ENCODE peak calls at places on chromosomes 1 and 21, in eight cellular contexts. P is psoas muscle; N is vagina; H is CD8-positive, alpha-beta T cell; S is AG04450; Y is AG09309; W is mesendoderm; V is lung. J is an unnamed sample.

GRCh38 chr1:245298781-245299180 is 144.0 kb downstream of the KIF26B start:
- DNase-seq in P (no peak), N (peak), H (no peak), S (peak), Y (peak), W (no peak), V (no peak), J (peak)

GRCh38 chr1:171188388-171189266 is 3.5 kb downstream of the FMO2 start:
- DNase-seq in P (peak), N (no peak), H (peak), S (peak), Y (peak), W (peak), V (peak), J (peak)

GRCh38 chr21:43645414-43645891 is 13.8 kb downstream of the HSF2BP start:
- DNase-seq in P (no peak), N (no peak), H (no peak), S (peak), Y (peak), W (peak), V (peak), J (peak)

GRCh38 chr1:1594602-1594981 is 5.3 kb downstream of the FNDC10 start:
- DNase-seq in P (no peak), N (no peak), H (no peak), S (no peak), Y (no peak), W (no peak), V (no peak), J (no peak)

GRCh38 chr1:209879539-209879938 is 51.8 kb downstream of the UTP25 start:
- DNase-seq in P (no peak), N (peak), H (no peak), S (no peak), Y (no peak), W (no peak), V (no peak), J (no peak)

GRCh38 chr1:99264201-99265021 is at the start of gene PLPPR4:
- DNase-seq in P (peak), N (no peak), H (no peak), S (no peak), Y (no peak), W (peak), V (peak), J (no peak)

GRCh38 chr1:28417441-28418277 is 48.1 kb downstream of the PHACTR4 start:
- DNase-seq in P (no peak), N (no peak), H (no peak), S (no peak), Y (peak), W (no peak), V (no peak), J (no peak)

GRCh38 chr21:34279883-34280282 is 83.9 kb upstream of the KCNE2 start:
- DNase-seq in P (no peak), N (no peak), H (no peak), S (no peak), Y (no peak), W (no peak), V (no peak), J (no peak)

GRCh38 chr21:46355161-46356004 is 31.4 kb downstream of the PCNT start:
- DNase-seq in P (peak), N (no peak), H (peak), S (no peak), Y (no peak), W (no peak), V (no peak), J (no peak)

GRCh38 chr1:209218113-209218512 is 365.4 kb upstream of the CAMK1G start:
- DNase-seq in P (no peak), N (no peak), H (no peak), S (no peak), Y (no peak), W (no peak), V (no peak), J (no peak)

GRCh38 chr1:232974971-232975370 is 24.6 kb downstream of the NTPCR start:
- DNase-seq in P (no peak), N (no peak), H (no peak), S (no peak), Y (no peak), W (no peak), V (no peak), J (no peak)

GRCh38 chr1:3174487-3175247 is 105.7 kb downstream of the PRDM16 start:
- DNase-seq in P (peak), N (no peak), H (no peak), S (no peak), Y (peak), W (no peak), V (peak), J (no peak)

GRCh38 chr1:107590895-107591622 is 373.9 kb downstream of the VAV3 start:
- DNase-seq in P (no peak), N (no peak), H (no peak), S (no peak), Y (no peak), W (no peak), V (no peak), J (no peak)

GRCh38 chr1:156090822-156091188 is 8.5 kb upstream of the MEX3A start:
- DNase-seq in P (peak), N (no peak), H (peak), S (peak), Y (no peak), W (peak), V (peak), J (no peak)

GRCh38 chr1:19643113-19643512 is 998 bp upstream of the NBL1 start:
- DNase-seq in P (no peak), N (no peak), H (no peak), S (no peak), Y (no peak), W (no peak), V (no peak), J (no peak)

GRCh38 chr1:213268221-213268620 is 217.2 kb downstream of the RPS6KC1 start:
- DNase-seq in P (no peak), N (no peak), H (no peak), S (no peak), Y (no peak), W (no peak), V (no peak), J (no peak)

GRCh38 chr1:156648951-156649350 is 7.0 kb downstream of the BCAN start:
- DNase-seq in P (no peak), N (no peak), H (no peak), S (no peak), Y (no peak), W (peak), V (no peak), J (no peak)

GRCh38 chr1:208309771-208310170 is 65.6 kb upstream of the PLXNA2 start:
- DNase-seq in P (no peak), N (no peak), H (no peak), S (no peak), Y (no peak), W (no peak), V (no peak), J (no peak)

GRCh38 chr1:26336477-26337205 is 17.3 kb downstream of the CRYBG2 start:
- DNase-seq in P (peak), N (no peak), H (peak), S (no peak), Y (no peak), W (peak), V (peak), J (no peak)

GRCh38 chr1:19725606-19726005 is 60.9 kb downstream of the HTR6 start:
- DNase-seq in P (no peak), N (no peak), H (no peak), S (no peak), Y (no peak), W (no peak), V (no peak), J (no peak)

GRCh38 chr1:24364605-24364974 is 45.4 kb downstream of the GRHL3 start:
- DNase-seq in P (no peak), N (no peak), H (no peak), S (no peak), Y (no peak), W (no peak), V (no peak), J (no peak)

GRCh38 chr1:7885513-7886298 is 32.8 kb upstream of the UTS2 start:
- DNase-seq in P (peak), N (no peak), H (no peak), S (no peak), Y (no peak), W (peak), V (peak), J (no peak)

GRCh38 chr1:189429610-189430009 is 1048.1 kb downstream of the BRINP3 start:
- DNase-seq in P (no peak), N (no peak), H (no peak), S (peak), Y (no peak), W (peak), V (no peak), J (no peak)

GRCh38 chr1:15489052-15489736 is 13.3 kb downstream of the CELA2B start:
- DNase-seq in P (no peak), N (no peak), H (no peak), S (no peak), Y (no peak), W (no peak), V (no peak), J (no peak)

GRCh38 chr1:45275054-45275453 is 51.6 kb upstream of the HPDL start:
- DNase-seq in P (no peak), N (no peak), H (no peak), S (no peak), Y (no peak), W (peak), V (no peak), J (no peak)

GRCh38 chr1:31987231-31987630 is 26.4 kb upstream of the KHDRBS1 start:
- DNase-seq in P (no peak), N (no peak), H (no peak), S (no peak), Y (no peak), W (peak), V (no peak), J (no peak)

GRCh38 chr1:78726686-78727085 is 77.1 kb downstream of the IFI44 start:
- DNase-seq in P (no peak), N (no peak), H (no peak), S (no peak), Y (no peak), W (no peak), V (no peak), J (no peak)

GRCh38 chr1:44801491-44802305 is 1.5 kb downstream of the PLK3 start:
- DNase-seq in P (peak), N (no peak), H (no peak), S (no peak), Y (no peak), W (no peak), V (no peak), J (no peak)

GRCh38 chr1:46114925-46115603 is 17.4 kb downstream of the PIK3R3 start:
- DNase-seq in P (no peak), N (no peak), H (no peak), S (no peak), Y (no peak), W (no peak), V (no peak), J (no peak)

GRCh38 chr1:67847466-67847865 is 14.2 kb upstream of the GNG12 start:
- DNase-seq in P (no peak), N (no peak), H (no peak), S (no peak), Y (no peak), W (no peak), V (no peak), J (no peak)

GRCh38 chr1:15101112-15101760 is 52.3 kb upstream of the TMEM51 start:
- DNase-seq in P (no peak), N (no peak), H (no peak), S (no peak), Y (no peak), W (no peak), V (no peak), J (no peak)

GRCh38 chr21:45551816-45552695 is 9.8 kb upstream of the SLC19A1 start:
- DNase-seq in P (peak), N (no peak), H (no peak), S (no peak), Y (no peak), W (no peak), V (no peak), J (no peak)

GRCh38 chr1:201447911-201448871 is 20.8 kb downstream of the PHLDA3 start:
- DNase-seq in P (peak), N (no peak), H (peak), S (peak), Y (no peak), W (peak), V (peak), J (no peak)

GRCh38 chr21:29359718-29360117 is 61.0 kb downstream of the BACH1 start:
- DNase-seq in P (no peak), N (no peak), H (no peak), S (no peak), Y (no peak), W (no peak), V (no peak), J (no peak)

GRCh38 chr1:32666866-32667566 is 16.0 kb downstream of the RBBP4 start:
- DNase-seq in P (no peak), N (no peak), H (no peak), S (no peak), Y (no peak), W (peak), V (peak), J (no peak)

DNA sequence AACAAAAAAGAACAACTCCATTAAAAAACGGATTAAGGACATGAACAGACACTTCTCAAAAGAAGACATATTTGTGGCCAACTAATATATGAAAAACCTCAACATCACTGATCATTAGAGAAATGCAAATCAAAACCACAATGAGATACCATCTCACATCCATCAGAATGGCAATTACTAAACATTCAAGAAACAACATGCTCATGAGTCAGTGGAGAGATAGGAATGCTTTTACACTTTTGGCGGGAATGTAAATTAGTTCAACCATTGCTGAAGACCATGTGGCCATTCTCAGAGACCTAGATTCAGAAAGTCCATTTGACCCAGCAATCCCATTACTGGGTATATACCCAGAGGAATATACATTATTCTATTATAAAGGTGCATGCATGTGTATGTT is 1442.6 kb upstream of the B3GALT2 start:
- DNase-seq in P (no peak), N (no peak), H (no peak), S (no peak), Y (no peak), W (peak), V (no peak), J (no peak)
- H3K4me3 ChIP-seq in P (no peak), N (no peak), H (no peak), S (no peak), Y (no peak), W (no peak), V (no peak), J (no peak)

GRCh38 chr1:236396665-236397043 is 2.6 kb downstream of the EDARADD start:
- DNase-seq in P (no peak), N (no peak), H (no peak), S (no peak), Y (no peak), W (no peak), V (no peak), J (no peak)
- H3K4me3 ChIP-seq in P (no peak), N (no peak), H (no peak), S (no peak), Y (no peak), W (no peak), V (no peak), J (no peak)

DNA sequence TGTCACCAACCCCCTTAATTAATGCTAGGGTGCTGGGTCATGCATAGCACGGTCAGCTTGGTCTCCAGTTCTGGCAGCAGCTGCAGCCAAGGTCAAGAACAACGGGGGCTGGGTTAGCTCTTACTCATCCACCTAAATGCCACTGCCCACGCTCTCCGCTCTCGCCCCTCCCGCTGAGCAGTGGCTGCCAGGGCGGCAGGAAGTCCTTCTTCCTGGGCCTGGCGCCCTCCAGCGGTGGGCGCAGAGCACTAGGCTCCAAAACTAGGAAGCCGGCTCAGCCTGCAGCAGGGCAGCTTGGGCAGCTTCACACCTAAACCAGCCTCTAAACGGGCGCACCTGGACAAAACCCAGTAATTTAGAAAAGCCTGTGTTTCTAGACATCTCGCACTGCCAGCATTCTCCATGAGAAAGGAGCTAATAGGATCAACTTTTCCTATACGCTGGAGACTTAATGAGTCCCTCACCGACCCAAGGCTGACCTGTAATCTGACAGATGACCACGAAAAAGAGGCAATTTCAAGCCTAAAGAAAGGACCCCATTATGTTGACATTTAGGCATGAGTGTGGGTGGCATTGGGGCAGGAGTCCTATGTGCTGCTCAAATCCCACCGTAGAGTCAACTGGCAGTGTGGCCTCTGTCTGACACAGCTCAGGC is 78.4 kb upstream of the LRRN2 start:
- DNase-seq in P (peak), N (no peak), H (peak), S (peak), Y (peak), W (peak), V (peak), J (peak)
- H3K4me3 ChIP-seq in P (no peak), N (no peak), H (no peak), S (no peak), Y (no peak), W (no peak), V (no peak), J (no peak)

GRCh38 chr1:179575497-179576314 is at the start of gene NPHS2:
- DNase-seq in P (no peak), N (no peak), H (no peak), S (no peak), Y (no peak), W (no peak), V (no peak), J (no peak)
- H3K4me3 ChIP-seq in P (no peak), N (no peak), H (no peak), S (no peak), Y (no peak), W (no peak), V (no peak), J (no peak)

GRCh38 chr1:235642021-235642942 is 7.3 kb downstream of the GNG4 start:
- DNase-seq in P (no peak), N (no peak), H (peak), S (no peak), Y (no peak), W (peak), V (no peak), J (peak)
- H3K4me3 ChIP-seq in P (no peak), N (no peak), H (peak), S (peak), Y (no peak), W (no peak), V (no peak), J (no peak)

GRCh38 chr1:37478890-37479254 is 4.5 kb downstream of the ZC3H12A start:
- DNase-seq in P (no peak), N (no peak), H (peak), S (no peak), Y (no peak), W (no peak), V (no peak), J (no peak)
- H3K4me3 ChIP-seq in P (peak), N (peak), H (peak), S (peak), Y (peak), W (no peak), V (no peak), J (peak)

J was measured in HFF-Myc.